ENCODE peak calls at places on chromosome 2, in nine cellular contexts. H, P, C, U, J, S, Y, L and X are unnamed samples.

GRCh38 chr2:99106905-99107304 is 34.6 kb upstream of the C2orf15 start:
- DNase-seq in P (no peak), L (no peak), J (no peak), S (no peak), U (no peak), H (no peak), Y (no peak), C (no peak), X (no peak)

GRCh38 chr2:76749858-76750257 is 772.3 kb downstream of the LRRTM4 start:
- DNase-seq in S (no peak), C (no peak), J (no peak), H (no peak), P (no peak), Y (no peak), U (peak), L (no peak), X (no peak)

GRCh38 chr2:25981596-25982272 is 563 bp downstream of the KIF3C start:
- DNase-seq in S (no peak), P (no peak), L (peak), C (peak), Y (no peak), J (no peak), H (peak), U (no peak), X (peak)

GRCh38 chr2:204452464-204453023 is 92.7 kb upstream of the PARD3B start:
- DNase-seq in Y (no peak), L (no peak), S (peak), J (no peak), U (peak), H (peak), P (no peak), C (no peak), X (peak)

GRCh38 chr2:1898461-1899395 is 154.4 kb upstream of the PXDN start:
- DNase-seq in C (no peak), S (no peak), P (no peak), U (no peak), Y (no peak), H (no peak), L (no peak), J (no peak), X (no peak)

GRCh38 chr2:133887676-133888040 is 319.4 kb upstream of the NCKAP5 start:
- DNase-seq in Y (no peak), P (no peak), J (no peak), H (no peak), L (no peak), C (no peak), U (no peak), S (no peak), X (no peak)

GRCh38 chr2:8248623-8248957 is 433.3 kb upstream of the ID2 start:
- DNase-seq in J (no peak), U (peak), P (no peak), Y (no peak), S (no peak), H (no peak), L (no peak), C (no peak), X (no peak)

GRCh38 chr2:102304711-102305591 is 6.4 kb upstream of the IL1RL1 start:
- DNase-seq in U (no peak), H (no peak), P (no peak), S (no peak), Y (no peak), L (no peak), C (no peak), J (no peak), X (no peak)

GRCh38 chr2:224413381-224413780 is 11.5 kb upstream of the FAM124B start:
- DNase-seq in S (no peak), P (no peak), L (no peak), C (no peak), U (no peak), J (no peak), H (no peak), Y (no peak), X (no peak)

GRCh38 chr2:26922638-26923466 is 47.6 kb upstream of the MAPRE3 start:
- DNase-seq in L (peak), Y (no peak), U (peak), H (peak), J (peak), P (peak), S (peak), C (peak), X (peak)

GRCh38 chr2:177568393-177568792 is 175.8 kb downstream of the AGPS start:
- DNase-seq in C (no peak), L (peak), P (no peak), Y (no peak), S (no peak), U (no peak), H (no peak), J (no peak), X (no peak)

GRCh38 chr2:241356871-241357260 is 781 bp downstream of the FARP2 start:
- DNase-seq in C (peak), Y (no peak), L (no peak), U (no peak), H (no peak), S (no peak), P (no peak), J (no peak), X (peak)

GRCh38 chr2:147346142-147346541 is 498.7 kb upstream of the ACVR2A start:
- DNase-seq in U (no peak), P (no peak), L (no peak), Y (no peak), H (no peak), S (no peak), J (no peak), C (no peak), X (no peak)

GRCh38 chr2:227410191-227410590 is 22.4 kb upstream of the SCYGR1 start:
- DNase-seq in L (no peak), P (no peak), J (no peak), S (no peak), H (no peak), Y (no peak), U (no peak), C (no peak), X (no peak)